ENCODE peak calls at places on chromosomes 1 and 21, in eight cellular contexts. One of them, this sample, is unnamed.

GRCh38 chr1:10074855-10075418 is 42.2 kb downstream of the UBE4B start:
- DNase-seq in astrocyte: no peak
- DNase-seq in CD8-positive, alpha-beta T cell: no peak
- DNase-seq in kidney: no peak
- DNase-seq in GM23338: no peak
- DNase-seq in heart left ventricle: no peak
- DNase-seq in neural progenitor cell: no peak
- DNase-seq in IMR-90: peak; percentile 18
- DNase-seq in this sample: no peak

GRCh38 chr1:208060495-208060894 is 149.6 kb upstream of the CD34 start:
- DNase-seq in IMR-90: no peak
- DNase-seq in kidney: no peak
- DNase-seq in heart left ventricle: no peak
- DNase-seq in CD8-positive, alpha-beta T cell: no peak
- DNase-seq in neural progenitor cell: no peak
- DNase-seq in astrocyte: no peak
- DNase-seq in GM23338: no peak
- DNase-seq in this sample: no peak

GRCh38 chr1:192766009-192766625 is 42.7 kb upstream of the RGS2 start:
- DNase-seq in astrocyte: peak; percentile 14
- DNase-seq in IMR-90: peak; percentile 37
- DNase-seq in heart left ventricle: no peak
- DNase-seq in GM23338: no peak
- DNase-seq in CD8-positive, alpha-beta T cell: no peak
- DNase-seq in kidney: no peak
- DNase-seq in neural progenitor cell: no peak
- DNase-seq in this sample: no peak

GRCh38 chr1:53049574-53049967 is 12.4 kb upstream of the PODN start:
- DNase-seq in CD8-positive, alpha-beta T cell: no peak
- DNase-seq in neural progenitor cell: no peak
- DNase-seq in kidney: no peak
- DNase-seq in IMR-90: peak; percentile 62
- DNase-seq in GM23338: no peak
- DNase-seq in astrocyte: peak; percentile 39
- DNase-seq in heart left ventricle: no peak
- DNase-seq in this sample: no peak

GRCh38 chr1:31470794-31471315 is 57.8 kb downstream of the SERINC2 start:
- DNase-seq in heart left ventricle: no peak
- DNase-seq in astrocyte: no peak
- DNase-seq in neural progenitor cell: no peak
- DNase-seq in GM23338: no peak
- DNase-seq in CD8-positive, alpha-beta T cell: no peak
- DNase-seq in IMR-90: no peak
- DNase-seq in kidney: no peak
- DNase-seq in this sample: no peak

GRCh38 chr1:78101051-78101450 is 55.3 kb downstream of the GIPC2 start:
- DNase-seq in kidney: no peak
- DNase-seq in astrocyte: no peak
- DNase-seq in IMR-90: no peak
- DNase-seq in neural progenitor cell: no peak
- DNase-seq in GM23338: no peak
- DNase-seq in CD8-positive, alpha-beta T cell: no peak
- DNase-seq in heart left ventricle: no peak
- DNase-seq in this sample: no peak

GRCh38 chr1:51624851-51625250 is 8.0 kb downstream of the OSBPL9 start:
- DNase-seq in CD8-positive, alpha-beta T cell: no peak
- DNase-seq in kidney: no peak
- DNase-seq in heart left ventricle: no peak
- DNase-seq in IMR-90: peak; percentile 47
- DNase-seq in GM23338: no peak
- DNase-seq in astrocyte: no peak
- DNase-seq in neural progenitor cell: no peak
- DNase-seq in this sample: no peak

GRCh38 chr21:16829532-16829931 is 683.3 kb upstream of the CXADR start:
- DNase-seq in heart left ventricle: no peak
- DNase-seq in kidney: no peak
- DNase-seq in neural progenitor cell: no peak
- DNase-seq in CD8-positive, alpha-beta T cell: no peak
- DNase-seq in astrocyte: no peak
- DNase-seq in IMR-90: no peak
- DNase-seq in GM23338: peak; percentile 63
- DNase-seq in this sample: no peak

GRCh38 chr1:68140536-68140935 is 90.1 kb upstream of the DIRAS3 start:
- DNase-seq in astrocyte: peak; percentile 60
- DNase-seq in IMR-90: peak; percentile 69
- DNase-seq in CD8-positive, alpha-beta T cell: no peak
- DNase-seq in neural progenitor cell: no peak
- DNase-seq in kidney: no peak
- DNase-seq in heart left ventricle: no peak
- DNase-seq in GM23338: no peak
- DNase-seq in this sample: no peak

GRCh38 chr1:20366766-20367602 is 76.3 kb downstream of the VWA5B1 start:
- DNase-seq in kidney: peak; percentile 76
- DNase-seq in IMR-90: peak; percentile 45
- DNase-seq in CD8-positive, alpha-beta T cell: no peak
- DNase-seq in astrocyte: peak; percentile 42
- DNase-seq in heart left ventricle: no peak
- DNase-seq in neural progenitor cell: peak; percentile 84
- DNase-seq in GM23338: peak; percentile 92
- DNase-seq in this sample: no peak

GRCh38 chr1:43464840-43465693 is 11.3 kb upstream of the HYI start:
- DNase-seq in neural progenitor cell: no peak
- DNase-seq in IMR-90: no peak
- DNase-seq in GM23338: no peak
- DNase-seq in kidney: no peak
- DNase-seq in CD8-positive, alpha-beta T cell: no peak
- DNase-seq in astrocyte: peak; percentile 66
- DNase-seq in heart left ventricle: no peak
- DNase-seq in this sample: no peak

GRCh38 chr21:35138665-35139381 is 89.7 kb upstream of the RUNX1 start:
- DNase-seq in IMR-90: peak; percentile 95
- DNase-seq in heart left ventricle: no peak
- DNase-seq in GM23338: peak; percentile 8
- DNase-seq in neural progenitor cell: no peak
- DNase-seq in CD8-positive, alpha-beta T cell: peak; percentile 63
- DNase-seq in astrocyte: peak; percentile 100
- DNase-seq in kidney: no peak
- DNase-seq in this sample: no peak

GRCh38 chr1:26726784-26727183 is 31.0 kb downstream of the ARID1A start:
- DNase-seq in neural progenitor cell: no peak
- DNase-seq in IMR-90: no peak
- DNase-seq in kidney: no peak
- DNase-seq in GM23338: no peak
- DNase-seq in astrocyte: no peak
- DNase-seq in heart left ventricle: no peak
- DNase-seq in CD8-positive, alpha-beta T cell: no peak
- DNase-seq in this sample: no peak

GRCh38 chr1:228310162-228310792 is 96.4 kb downstream of the TRIM11 start:
- DNase-seq in GM23338: no peak
- DNase-seq in IMR-90: no peak
- DNase-seq in kidney: no peak
- DNase-seq in astrocyte: no peak
- DNase-seq in heart left ventricle: no peak
- DNase-seq in neural progenitor cell: no peak
- DNase-seq in CD8-positive, alpha-beta T cell: no peak
- DNase-seq in this sample: no peak

DNA sequence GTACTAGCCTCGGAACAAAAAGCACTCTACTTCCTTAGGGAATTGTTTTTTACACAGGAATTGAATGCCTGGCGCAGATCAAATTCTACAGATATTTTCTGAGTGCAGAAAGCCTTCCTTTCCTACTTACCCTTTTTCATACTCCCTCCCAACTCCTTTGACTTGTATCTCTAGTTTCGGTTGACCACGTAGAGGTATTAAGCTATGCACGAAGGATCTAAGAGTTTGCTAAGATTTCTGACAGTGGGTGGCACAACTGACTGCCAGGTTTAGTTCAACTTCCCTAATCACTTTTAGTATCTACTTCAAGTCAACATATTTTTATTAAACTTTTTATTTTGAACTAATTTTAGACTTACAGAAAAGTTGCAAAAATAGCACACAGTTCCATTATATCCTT is 5.0 kb downstream of the TOR1AIP2 start:
- DNase-seq in CD8-positive, alpha-beta T cell: no peak
- DNase-seq in IMR-90: no peak
- DNase-seq in GM23338: no peak
- DNase-seq in neural progenitor cell: no peak
- DNase-seq in astrocyte: no peak
- DNase-seq in heart left ventricle: no peak
- DNase-seq in kidney: no peak
- DNase-seq in this sample: no peak
- H3K4me3 ChIP-seq in CD8-positive, alpha-beta T cell: no peak overlapping the region
- H3K4me3 ChIP-seq in IMR-90: no peak overlapping the region
- H3K4me3 ChIP-seq in GM23338: no peak overlapping the region
- H3K4me3 ChIP-seq in neural progenitor cell: no peak overlapping the region
- H3K4me3 ChIP-seq in astrocyte: no peak overlapping the region
- H3K4me3 ChIP-seq in heart left ventricle: no peak overlapping the region
- H3K4me3 ChIP-seq in kidney: no peak overlapping the region
- H3K4me3 ChIP-seq in this sample: no peak overlapping the region

GRCh38 chr1:63122051-63122450 is 200.3 kb upstream of the FOXD3 start:
- DNase-seq in neural progenitor cell: no peak
- DNase-seq in astrocyte: no peak
- DNase-seq in CD8-positive, alpha-beta T cell: no peak
- DNase-seq in IMR-90: no peak
- DNase-seq in kidney: no peak
- DNase-seq in heart left ventricle: no peak
- DNase-seq in GM23338: no peak
- DNase-seq in this sample: no peak
- TF ChIP-seq CTCF in neural progenitor cell: no peak
- TF ChIP-seq CTCF in astrocyte: no peak
- TF ChIP-seq CTCF in CD8-positive, alpha-beta T cell: no peak
- TF ChIP-seq CTCF in IMR-90: no peak
- TF ChIP-seq CTCF in kidney: no peak
- TF ChIP-seq CTCF in heart left ventricle: no peak
- TF ChIP-seq CTCF in GM23338: no peak
- TF ChIP-seq CTCF in this sample: no peak

GRCh38 chr1:239854956-239855355 is 236.7 kb upstream of the FMN2 start:
- DNase-seq in neural progenitor cell: no peak
- DNase-seq in IMR-90: no peak
- DNase-seq in GM23338: no peak
- DNase-seq in CD8-positive, alpha-beta T cell: no peak
- DNase-seq in heart left ventricle: no peak
- DNase-seq in kidney: no peak
- DNase-seq in astrocyte: no peak
- DNase-seq in this sample: no peak

GRCh38 chr1:239856924-239857323 is 234.8 kb upstream of the FMN2 start:
- DNase-seq in kidney: no peak
- DNase-seq in astrocyte: no peak
- DNase-seq in CD8-positive, alpha-beta T cell: no peak
- DNase-seq in heart left ventricle: no peak
- DNase-seq in GM23338: no peak
- DNase-seq in neural progenitor cell: no peak
- DNase-seq in IMR-90: no peak
- DNase-seq in this sample: no peak

GRCh38 chr1:239861985-239862384 is 229.7 kb upstream of the FMN2 start:
- DNase-seq in astrocyte: no peak
- DNase-seq in neural progenitor cell: no peak
- DNase-seq in IMR-90: no peak
- DNase-seq in heart left ventricle: no peak
- DNase-seq in CD8-positive, alpha-beta T cell: no peak
- DNase-seq in GM23338: no peak
- DNase-seq in kidney: no peak
- DNase-seq in this sample: no peak

GRCh38 chr1:239856067-239856466 is 235.6 kb upstream of the FMN2 start:
- DNase-seq in CD8-positive, alpha-beta T cell: no peak
- DNase-seq in astrocyte: no peak
- DNase-seq in heart left ventricle: no peak
- DNase-seq in neural progenitor cell: no peak
- DNase-seq in GM23338: no peak
- DNase-seq in kidney: no peak
- DNase-seq in IMR-90: no peak
- DNase-seq in this sample: no peak

DNA sequence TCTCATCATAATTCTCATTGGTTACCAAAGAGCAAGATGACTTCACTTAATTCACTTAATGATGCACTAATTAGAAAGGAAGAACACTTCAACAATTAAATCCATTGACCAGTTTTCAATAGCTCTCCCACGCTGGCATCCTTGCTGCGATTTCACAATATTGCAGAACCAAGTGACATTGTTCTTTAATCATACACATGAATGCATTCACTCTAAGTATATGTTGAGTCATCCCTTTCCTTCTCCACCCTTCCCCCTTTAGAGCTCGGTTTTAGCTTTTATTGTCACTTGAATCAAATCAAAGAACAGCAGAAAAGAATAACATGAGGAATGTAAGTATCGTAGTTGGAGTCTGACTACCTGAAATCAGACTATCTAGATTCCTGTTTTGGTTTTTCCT is 233.6 kb upstream of the FMN2 start:
- DNase-seq in astrocyte: peak; percentile 67
- DNase-seq in kidney: no peak
- DNase-seq in GM23338: no peak
- DNase-seq in CD8-positive, alpha-beta T cell: no peak
- DNase-seq in IMR-90: no peak
- DNase-seq in heart left ventricle: no peak
- DNase-seq in neural progenitor cell: peak; percentile 71
- DNase-seq in this sample: peak; percentile 52
- H3K4me3 ChIP-seq in astrocyte: no peak overlapping the region
- H3K4me3 ChIP-seq in kidney: no peak overlapping the region
- H3K4me3 ChIP-seq in GM23338: no peak overlapping the region
- H3K4me3 ChIP-seq in CD8-positive, alpha-beta T cell: no peak overlapping the region
- H3K4me3 ChIP-seq in IMR-90: no peak overlapping the region
- H3K4me3 ChIP-seq in heart left ventricle: no peak overlapping the region
- H3K4me3 ChIP-seq in neural progenitor cell: peak overlapping the region; percentile 11
- H3K4me3 ChIP-seq in this sample: no peak overlapping the region

DNA sequence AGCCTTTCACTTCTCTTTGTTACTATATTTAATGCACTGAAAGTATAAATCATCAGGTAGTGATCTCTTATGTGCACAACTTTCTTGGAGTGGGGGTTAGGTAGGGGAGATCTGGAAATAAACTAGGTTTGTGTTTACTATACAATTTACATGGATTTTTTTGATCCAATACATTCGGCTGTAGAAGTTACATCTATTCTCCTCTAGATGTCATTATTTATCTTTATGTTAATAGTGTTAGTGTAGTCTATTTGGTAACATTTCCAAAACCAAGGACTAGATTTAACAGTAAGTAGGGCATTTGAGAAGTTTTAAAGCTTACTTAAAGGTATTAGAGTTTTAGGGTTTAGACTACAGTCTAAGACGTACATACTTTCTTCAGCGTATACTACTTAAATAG is 5.4 kb downstream of the VPS45 start:
- DNase-seq in GM23338: peak; percentile 6
- DNase-seq in astrocyte: no peak
- DNase-seq in IMR-90: peak; percentile 55
- DNase-seq in neural progenitor cell: no peak
- DNase-seq in CD8-positive, alpha-beta T cell: no peak
- DNase-seq in heart left ventricle: no peak
- DNase-seq in kidney: no peak
- DNase-seq in this sample: no peak
- TF ChIP-seq CTCF in GM23338: peak; percentile 32
- TF ChIP-seq CTCF in astrocyte: peak; percentile 28
- TF ChIP-seq CTCF in IMR-90: peak; percentile 64
- TF ChIP-seq CTCF in neural progenitor cell: peak; percentile 22
- TF ChIP-seq CTCF in CD8-positive, alpha-beta T cell: peak; percentile 69
- TF ChIP-seq CTCF in heart left ventricle: peak; percentile 62
- TF ChIP-seq CTCF in kidney: peak; percentile 20
- TF ChIP-seq CTCF in this sample: peak; percentile 41

DNA sequence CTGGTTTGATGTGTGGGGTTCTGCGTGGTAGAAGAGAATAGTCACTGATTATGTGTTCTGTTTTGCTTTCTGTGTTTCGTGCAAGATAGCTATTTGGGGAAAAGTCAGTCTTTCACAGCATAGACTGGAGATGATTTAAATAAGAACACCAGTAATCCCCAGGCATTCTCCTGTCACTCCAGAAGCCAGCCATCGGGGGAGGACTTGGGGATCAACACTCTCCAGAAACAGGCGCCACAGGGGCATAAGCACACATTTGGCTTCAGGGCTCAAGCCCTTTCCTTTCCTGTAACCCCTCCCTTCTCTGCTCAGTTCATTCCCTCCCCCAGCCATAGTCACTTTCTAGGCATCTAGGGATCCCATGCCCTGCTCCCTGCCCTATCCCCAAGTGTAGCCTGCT is 97.3 kb upstream of the BEND5 start:
- DNase-seq in heart left ventricle: no peak
- DNase-seq in kidney: no peak
- DNase-seq in GM23338: peak; percentile 46
- DNase-seq in CD8-positive, alpha-beta T cell: no peak
- DNase-seq in astrocyte: no peak
- DNase-seq in IMR-90: no peak
- DNase-seq in neural progenitor cell: peak; percentile 46
- DNase-seq in this sample: no peak
- H3K4me3 ChIP-seq in heart left ventricle: no peak overlapping the region
- H3K4me3 ChIP-seq in kidney: no peak overlapping the region
- H3K4me3 ChIP-seq in GM23338: no peak overlapping the region
- H3K4me3 ChIP-seq in CD8-positive, alpha-beta T cell: no peak overlapping the region
- H3K4me3 ChIP-seq in astrocyte: no peak overlapping the region
- H3K4me3 ChIP-seq in IMR-90: no peak overlapping the region
- H3K4me3 ChIP-seq in neural progenitor cell: no peak overlapping the region
- H3K4me3 ChIP-seq in this sample: no peak overlapping the region